ENCODE peak calls at places on chromosome 1, in seven cellular contexts. O, T, K, V, E, R and D are unnamed samples.

GRCh38 chr1:223429313-223429731 is 36.1 kb downstream of the CCDC185 start:
- DNase-seq in O (no peak), T (no peak), K (no peak), V (no peak), E (no peak), R (peak), D (no peak)

GRCh38 chr1:193766329-193766728 is 579.9 kb upstream of the B3GALT2 start:
- DNase-seq in O (no peak), T (no peak), K (no peak), V (no peak), E (no peak), R (no peak), D (no peak)

GRCh38 chr1:85806236-85806965 is 98.2 kb upstream of the ZNHIT6 start:
- DNase-seq in O (no peak), T (no peak), K (no peak), V (no peak), E (no peak), R (peak), D (no peak)

GRCh38 chr1:182304218-182305016 is 87.2 kb downstream of the GLUL start:
- DNase-seq in O (no peak), T (no peak), K (no peak), V (no peak), E (no peak), R (no peak), D (no peak)

GRCh38 chr1:220528049-220528678 is at the start of gene MARK1:
- DNase-seq in O (peak), T (no peak), K (peak), V (peak), E (no peak), R (peak), D (peak)

GRCh38 chr1:8374812-8375211 is 56.9 kb downstream of the SLC45A1 start:
- DNase-seq in O (no peak), T (peak), K (no peak), V (no peak), E (no peak), R (peak), D (no peak)

GRCh38 chr1:83055391-83056170 is 943.4 kb downstream of the TTLL7 start:
- DNase-seq in O (no peak), T (no peak), K (no peak), V (no peak), E (no peak), R (no peak), D (no peak)

GRCh38 chr1:111192643-111193519 is 7.6 kb downstream of the DENND2D start:
- DNase-seq in O (no peak), T (no peak), K (no peak), V (no peak), E (no peak), R (peak), D (no peak)

GRCh38 chr1:74673351-74674111 is at the start of gene ERICH3:
- DNase-seq in O (no peak), T (no peak), K (no peak), V (no peak), E (no peak), R (peak), D (no peak)

GRCh38 chr1:81834268-81834667 is 33.5 kb downstream of the ADGRL2 start:
- DNase-seq in O (no peak), T (no peak), K (no peak), V (no peak), E (no peak), R (no peak), D (no peak)

GRCh38 chr1:234270581-234271242 is 102.5 kb upstream of the COA6 start:
- DNase-seq in O (no peak), T (no peak), K (no peak), V (peak), E (no peak), R (peak), D (no peak)

GRCh38 chr1:36988741-36989193 is 45.5 kb downstream of the GRIK3 start:
- DNase-seq in O (no peak), T (no peak), K (no peak), V (no peak), E (no peak), R (no peak), D (no peak)